ENCODE peak calls at places on chromosome 22, in eight cellular contexts. C is K562, P is HCT116, K is GM23338, S is spleen, M is stomach, I is SK-N-SH, L is transverse colon. U is an unnamed sample.

GRCh38 chr22:31099386-31099785 is 8.0 kb downstream of the SELENOM start:
- DNase-seq in K (no peak), C (no peak), L (no peak), P (no peak), M (no peak), S (no peak), I (no peak), U (no peak)

GRCh38 chr22:46148885-46149492 is 1.3 kb upstream of the PPARA start:
- DNase-seq in S (no peak), M (no peak), L (peak; percentile 52), P (no peak), I (no peak), C (no peak), K (no peak), U (no peak)

GRCh38 chr22:33687464-33687863 is 232.8 kb downstream of the LARGE1 start:
- DNase-seq in S (no peak), P (no peak), L (no peak), K (no peak), C (no peak), M (no peak), I (no peak), U (no peak)

GRCh38 chr22:37206118-37206840 is 6.0 kb downstream of the SSTR3 start:
- DNase-seq in K (no peak), I (no peak), L (no peak), C (no peak), M (no peak), S (peak; percentile 52), P (no peak), U (peak; percentile 74)

GRCh38 chr22:37472418-37473006 is 13.7 kb downstream of the MFNG start:
- DNase-seq in S (no peak), K (peak; percentile 81), I (peak; percentile 75), P (no peak), M (peak; percentile 67), C (peak; percentile 57), L (peak; percentile 59), U (no peak)

GRCh38 chr22:48709453-48709852 is 1118.2 kb downstream of the BRD1 start:
- DNase-seq in P (no peak), M (no peak), S (peak; percentile 69), C (no peak), I (no peak), L (no peak), K (no peak), U (no peak)

GRCh38 chr22:17143826-17144225 is 15.3 kb downstream of the HDHD5 start:
- DNase-seq in C (no peak), S (peak; percentile 56), P (no peak), M (no peak), I (no peak), L (no peak), K (no peak), U (no peak)

GRCh38 chr22:37072673-37073072 is 21.1 kb downstream of the KCTD17 start:
- DNase-seq in P (no peak), L (no peak), M (no peak), S (no peak), C (no peak), K (no peak), I (no peak), U (no peak)

GRCh38 chr22:40499187-40499753 is 128.9 kb downstream of the SGSM3 start:
- DNase-seq in C (peak; percentile 33), I (peak; percentile 14), L (no peak), K (no peak), M (peak; percentile 37), S (no peak), P (peak; percentile 79), U (no peak)

GRCh38 chr22:36194971-36195370 is 6.6 kb downstream of the APOL4 start:
- DNase-seq in P (peak; percentile 22), K (peak; percentile 82), L (peak; percentile 64), M (peak; percentile 57), S (peak; percentile 74), C (no peak), I (peak; percentile 57), U (no peak)

GRCh38 chr22:48829908-48830307 is 997.8 kb downstream of the BRD1 start:
- DNase-seq in I (no peak), P (no peak), C (no peak), K (no peak), L (no peak), M (no peak), S (peak; percentile 56), U (no peak)

GRCh38 chr22:23397008-23397617 is 183.0 kb downstream of the IGLL1 start:
- DNase-seq in S (no peak), I (no peak), C (no peak), M (no peak), P (no peak), L (no peak), K (no peak), U (no peak)

GRCh38 chr22:33328789-33329296 is 270.7 kb upstream of the SYN3 start:
- DNase-seq in L (no peak), P (no peak), I (no peak), M (no peak), S (no peak), K (peak; percentile 8), C (no peak), U (no peak)

GRCh38 chr22:44738347-44738715 is 14.0 kb upstream of the ARHGAP8 start:
- DNase-seq in M (peak; percentile 70), I (no peak), P (no peak), C (peak; percentile 41), K (no peak), L (peak; percentile 57), S (no peak), U (no peak)

GRCh38 chr22:40635008-40635939 is 1.2 kb downstream of the MRTFA start:
- DNase-seq in I (no peak), M (no peak), L (no peak), C (no peak), P (no peak), S (no peak), K (peak; percentile 17), U (no peak)

GRCh38 chr22:24398409-24398808 is 29.0 kb upstream of the ADORA2A start:
- DNase-seq in C (no peak), M (no peak), I (no peak), S (no peak), P (no peak), K (no peak), L (no peak), U (no peak)

GRCh38 chr22:34236527-34236926 is 316.3 kb upstream of the LARGE1 start:
- DNase-seq in S (no peak), K (no peak), M (no peak), C (no peak), P (no peak), L (no peak), I (no peak), U (no peak)

GRCh38 chr22:18091916-18092526 is 14.2 kb downstream of the PEX26 start:
- DNase-seq in C (no peak), M (peak; percentile 75), L (peak; percentile 86), P (no peak), S (no peak), I (no peak), K (no peak), U (peak; percentile 84)

GRCh38 chr22:42282943-42283287 is 12.5 kb upstream of the TCF20 start:
- DNase-seq in M (no peak), C (no peak), I (no peak), S (no peak), P (no peak), L (no peak), K (no peak), U (no peak)

GRCh38 chr22:42284643-42285181 is 14.3 kb upstream of the TCF20 start:
- DNase-seq in C (no peak), M (no peak), I (no peak), K (no peak), S (peak; percentile 61), L (no peak), P (no peak), U (no peak)

GRCh38 chr22:42284230-42284591 is 13.8 kb upstream of the TCF20 start:
- DNase-seq in L (no peak), C (no peak), I (no peak), S (no peak), P (no peak), M (no peak), K (no peak), U (no peak)

GRCh38 chr22:42282252-42282942 is 11.9 kb upstream of the TCF20 start:
- DNase-seq in M (no peak), K (no peak), C (no peak), L (peak; percentile 54), S (peak; percentile 62), P (no peak), I (no peak), U (no peak)

DNA sequence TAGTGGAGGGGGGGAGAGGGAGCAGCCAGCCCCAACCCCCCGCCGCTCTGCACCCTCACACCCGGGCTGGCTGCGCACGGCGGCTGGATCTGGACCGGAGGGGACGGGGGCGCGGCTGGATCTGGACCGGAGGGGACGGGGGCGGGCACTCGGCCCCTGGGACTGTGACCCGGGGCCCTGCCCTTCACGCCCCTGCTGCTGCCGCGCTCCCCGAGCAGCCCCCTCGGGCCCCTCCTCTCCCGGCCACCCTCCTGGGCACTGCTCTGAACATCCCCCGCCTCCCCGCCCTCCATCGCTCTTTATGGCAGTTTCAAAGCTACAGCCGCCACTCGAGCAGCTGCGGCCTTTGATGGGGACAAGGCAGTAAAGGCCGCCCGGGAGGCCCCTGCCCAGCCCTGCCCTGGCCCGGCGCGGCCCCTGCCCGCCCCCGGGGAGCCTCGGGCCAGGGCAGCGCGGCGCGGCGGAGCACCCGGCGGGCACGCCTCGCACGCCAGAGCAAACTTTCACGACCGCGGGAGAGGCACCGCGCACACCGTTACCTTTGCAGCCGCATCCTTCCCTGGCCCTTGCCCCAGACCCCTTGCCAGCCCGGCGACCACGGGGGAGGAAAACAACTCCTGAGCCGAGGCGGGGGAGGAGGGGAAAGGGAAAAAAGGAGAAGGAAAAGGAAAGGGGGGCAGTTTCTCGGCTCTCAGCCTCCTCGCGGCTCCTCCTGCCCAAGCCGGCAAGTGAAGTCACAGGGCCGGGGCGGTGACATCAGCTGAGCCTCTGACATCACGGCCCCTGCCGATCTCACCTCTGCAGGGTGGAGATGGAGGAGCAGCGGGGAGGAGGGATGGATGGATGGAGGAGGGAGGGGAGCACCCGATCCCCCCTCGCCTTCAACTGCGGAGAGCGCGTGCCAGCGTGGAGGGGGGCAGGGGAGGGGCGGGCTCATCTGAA is 13.1 kb upstream of the TCF20 start:
- DNase-seq in S (peak; percentile 70), I (peak; percentile 48), L (no peak), K (no peak), P (no peak), M (no peak), C (peak; percentile 15), U (no peak)
- H3K4me3 ChIP-seq in S (no peak overlapping the region), I (no peak overlapping the region), L (peak overlapping the region; percentile 38), K (peak overlapping the region; percentile 61), P (no peak overlapping the region), M (peak overlapping the region; percentile 38), C (no peak overlapping the region), U (peak overlapping the region; percentile 48)

GRCh38 chr22:50209893-50210292 is 9.1 kb downstream of the SELENOO start:
- DNase-seq in L (peak; percentile 68), I (peak; percentile 87), C (peak; percentile 38), M (peak; percentile 79), S (peak; percentile 87), P (no peak), K (peak; percentile 75), U (no peak)
- TF ChIP-seq CTCF in L (peak; percentile 90), I (peak; percentile 84), C (peak; percentile 74), M (peak; percentile 91), S (peak; percentile 86), P (peak; percentile 89), K (peak; percentile 83), U (peak; percentile 88)

GRCh38 chr22:38923463-38924196 is 33.8 kb upstream of the APOBEC3A start:
- DNase-seq in P (peak; percentile 91), L (peak; percentile 77), C (peak; percentile 76), K (peak; percentile 62), I (peak; percentile 71), S (no peak), M (peak; percentile 80), U (peak; percentile 81)
- TF ChIP-seq POLR2AphosphoS5 in P (peak; percentile 13), L (no peak), C (no peak), K (no peak), I (no peak), S (no peak), M (peak; percentile 81), U (peak; percentile 6)

GRCh38 chr22:27796118-27796517 is 5.4 kb downstream of the MN1 start:
- DNase-seq in L (no peak), S (no peak), K (no peak), P (no peak), C (no peak), M (no peak), I (no peak), U (no peak)
- H3K4me3 ChIP-seq in L (no peak overlapping the region), S (no peak overlapping the region), K (peak overlapping the region; percentile 72), P (no peak overlapping the region), C (no peak overlapping the region), M (peak overlapping the region; percentile 77), I (no peak overlapping the region), U (peak overlapping the region; percentile 19)

U was measured in suprapubic skin.